ENCODE peak calls at places on chromosomes 11 and 22, in six cellular contexts. N, D, P, B, Z and O are unnamed samples. For H3K36me3, the result is how much of the 10 kb centered on the place peaks cover.

GRCh38 chr22:41831383-41831782 is 1.5 kb upstream of the SREBF2 start:
- DNase-seq in N (no peak), Z (no peak), B (no peak), D (no peak), P (no peak), O (no peak)

GRCh38 chr11:124863137-124863825 is 2.0 kb upstream of the ROBO3 start:
- DNase-seq in B (no peak), N (no peak), P (no peak), Z (no peak), D (peak), O (no peak)

GRCh38 chr22:41302016-41302767 is 867 bp downstream of the ZC3H7B start:
- DNase-seq in D (peak), B (no peak), N (no peak), P (no peak), Z (no peak), O (peak)

GRCh38 chr11:61021661-61022212 is 50.3 kb downstream of the CD6 start:
- DNase-seq in P (no peak), B (peak), N (peak), Z (no peak), D (no peak), O (peak)

GRCh38 chr11:121479839-121480238 is 27.1 kb upstream of the SORL1-AS1 start:
- DNase-seq in D (peak), P (no peak), Z (no peak), B (no peak), N (no peak), O (no peak)

GRCh38 chr11:88329563-88330250 is 7.8 kb downstream of the CTSC start:
- DNase-seq in Z (no peak), D (no peak), P (no peak), B (no peak), N (no peak), O (no peak)

GRCh38 chr11:23961503-23962338 is 535.1 kb upstream of the LUZP2 start:
- DNase-seq in N (no peak), B (no peak), P (no peak), D (no peak), Z (no peak), O (no peak)

GRCh38 chr11:111736621-111737055 is 29.6 kb downstream of the PPP2R1B start:
- DNase-seq in Z (no peak), N (no peak), P (no peak), D (no peak), B (no peak), O (no peak)

GRCh38 chr11:30583505-30584280 is 2.5 kb downstream of the MPPED2 start:
- DNase-seq in N (no peak), Z (no peak), D (peak), P (peak), B (no peak), O (no peak)

GRCh38 chr11:7851391-7851790 is 54.6 kb upstream of the OR5P2 start:
- DNase-seq in Z (no peak), D (no peak), B (no peak), P (no peak), N (no peak), O (no peak)

GRCh38 chr11:210122-210802 is 2.8 kb downstream of the RIC8A start:
- DNase-seq in D (no peak), B (no peak), P (no peak), Z (peak), N (peak), O (no peak)

GRCh38 chr11:115206365-115207022 is 297.7 kb downstream of the CADM1 start:
- DNase-seq in N (no peak), D (no peak), P (no peak), B (no peak), Z (no peak), O (no peak)

GRCh38 chr22:48438791-48439559 is 1388.7 kb downstream of the BRD1 start:
- DNase-seq in Z (no peak), D (no peak), P (peak), B (no peak), N (no peak), O (no peak)

GRCh38 chr11:87366346-87366745 is 328.6 kb downstream of the TMEM135 start:
- DNase-seq in B (no peak), P (no peak), D (no peak), Z (no peak), N (no peak), O (no peak)

GRCh38 chr11:10526974-10527918 is 13.7 kb downstream of the RNF141 start:
- DNase-seq in Z (peak), P (no peak), N (no peak), B (no peak), D (no peak), O (no peak)

GRCh38 chr11:44634401-44635281 is 69.2 kb downstream of the CD82 start:
- DNase-seq in Z (no peak), N (no peak), D (peak), B (no peak), P (peak), O (peak)

GRCh38 chr22:48250937-48251530 is 1488.6 kb downstream of the TBC1D22A start:
- DNase-seq in D (no peak), N (no peak), B (no peak), Z (no peak), P (no peak), O (no peak)

GRCh38 chr22:16932577-16932976 is 75.4 kb downstream of the GAB4 start:
- DNase-seq in N (no peak), B (no peak), P (no peak), Z (no peak), D (no peak), O (no peak)

GRCh38 chr11:844693-845644 is 2.3 kb downstream of the TSPAN4 start:
- DNase-seq in P (peak), N (peak), Z (no peak), D (peak), B (peak), O (no peak)

GRCh38 chr11:36478700-36479329 is 31.3 kb downstream of the TRAF6 start:
- DNase-seq in Z (peak), P (no peak), D (peak), B (no peak), N (no peak), O (no peak)

GRCh38 chr11:110374921-110375320 is 54.8 kb upstream of the FDX1 start:
- DNase-seq in Z (no peak), N (no peak), B (no peak), P (no peak), D (no peak), O (no peak)

GRCh38 chr11:1202154-1202775 is 20.6 kb upstream of the MUC5B start:
- DNase-seq in B (no peak), N (no peak), P (no peak), D (no peak), Z (no peak), O (peak)

GRCh38 chr11:6569706-6570105 is 33.7 kb downstream of the RRP8 start:
- DNase-seq in N (no peak), B (no peak), P (no peak), D (no peak), Z (no peak), O (no peak)

GRCh38 chr11:123166095-123166559 is 28.9 kb downstream of the CLMP start:
- DNase-seq in N (peak), D (peak), B (peak), Z (no peak), P (no peak), O (no peak)

GRCh38 chr11:122979815-122980656 is 1.6 kb downstream of the BSX start:
- DNase-seq in N (no peak), B (no peak), D (no peak), P (no peak), Z (no peak), O (no peak)

GRCh38 chr11:73538381-73538872 is 59.5 kb downstream of the FAM168A start:
- DNase-seq in B (peak), P (no peak), D (no peak), N (no peak), Z (no peak), O (peak)

GRCh38 chr11:117743121-117743815 is 53.7 kb downstream of the DSCAML1 start:
- DNase-seq in N (no peak), B (no peak), P (no peak), Z (no peak), D (no peak), O (no peak)

GRCh38 chr11:36306888-36307287 is 10.8 kb downstream of the PRR5L start:
- DNase-seq in Z (no peak), D (peak), P (no peak), B (no peak), N (no peak), O (no peak)

GRCh38 chr22:40176921-40177737 is 596 bp upstream of the TNRC6B start:
- DNase-seq in P (no peak), D (peak), B (peak), N (peak), Z (peak), O (peak)

GRCh38 chr11:110984147-110984546 is 261.4 kb upstream of the POU2AF2 start:
- DNase-seq in D (no peak), Z (peak), B (no peak), N (no peak), P (no peak), O (no peak)

GRCh38 chr11:19670030-19670761 is 42.4 kb upstream of the NAV2 start:
- DNase-seq in D (no peak), B (no peak), N (peak), Z (no peak), P (no peak), O (no peak)

GRCh38 chr22:39952347-39952746 is 7.8 kb upstream of the TMA7B start:
- DNase-seq in Z (no peak), D (no peak), P (no peak), B (no peak), N (no peak), O (no peak)

GRCh38 chr11:36596880-36597279 is 1.2 kb downstream of the RAG2 start:
- DNase-seq in D (no peak), B (no peak), P (no peak), N (no peak), Z (no peak), O (no peak)

GRCh38 chr11:103055174-103055890 is 36.6 kb downstream of the DCUN1D5 start:
- DNase-seq in P (no peak), D (peak), Z (no peak), N (no peak), B (no peak), O (no peak)
- TF ChIP-seq CTCF in P (peak), D (peak), Z (peak), N (peak), B (no peak), O (peak)

DNA sequence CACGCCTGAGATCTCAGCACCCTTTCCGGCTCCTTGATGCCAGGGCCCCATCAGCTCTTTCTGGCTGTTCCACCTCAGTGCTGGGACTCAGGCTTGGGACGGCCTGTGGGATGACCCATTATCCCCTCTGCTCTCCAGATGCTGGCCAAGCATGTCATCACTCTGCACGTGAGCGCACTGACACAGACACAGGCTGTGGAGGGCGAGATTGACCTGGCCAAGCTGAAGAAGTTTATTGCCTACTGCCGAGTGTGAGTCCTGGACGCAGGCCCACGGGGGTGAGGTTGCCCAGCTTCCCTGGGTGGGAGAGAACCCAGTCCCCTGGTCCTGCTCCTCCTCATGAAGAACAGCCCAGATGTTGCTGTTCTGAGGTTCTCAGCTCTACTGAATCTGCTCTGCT is 17.7 kb downstream of the MCM5 start:
- DNase-seq in D (no peak), N (no peak), P (no peak), B (no peak), Z (no peak), O (no peak)
- H3K36me3 ChIP-seq in D (under half), N (under half), P (under half), B (half or more), Z (under half), O (half or more)

DNA sequence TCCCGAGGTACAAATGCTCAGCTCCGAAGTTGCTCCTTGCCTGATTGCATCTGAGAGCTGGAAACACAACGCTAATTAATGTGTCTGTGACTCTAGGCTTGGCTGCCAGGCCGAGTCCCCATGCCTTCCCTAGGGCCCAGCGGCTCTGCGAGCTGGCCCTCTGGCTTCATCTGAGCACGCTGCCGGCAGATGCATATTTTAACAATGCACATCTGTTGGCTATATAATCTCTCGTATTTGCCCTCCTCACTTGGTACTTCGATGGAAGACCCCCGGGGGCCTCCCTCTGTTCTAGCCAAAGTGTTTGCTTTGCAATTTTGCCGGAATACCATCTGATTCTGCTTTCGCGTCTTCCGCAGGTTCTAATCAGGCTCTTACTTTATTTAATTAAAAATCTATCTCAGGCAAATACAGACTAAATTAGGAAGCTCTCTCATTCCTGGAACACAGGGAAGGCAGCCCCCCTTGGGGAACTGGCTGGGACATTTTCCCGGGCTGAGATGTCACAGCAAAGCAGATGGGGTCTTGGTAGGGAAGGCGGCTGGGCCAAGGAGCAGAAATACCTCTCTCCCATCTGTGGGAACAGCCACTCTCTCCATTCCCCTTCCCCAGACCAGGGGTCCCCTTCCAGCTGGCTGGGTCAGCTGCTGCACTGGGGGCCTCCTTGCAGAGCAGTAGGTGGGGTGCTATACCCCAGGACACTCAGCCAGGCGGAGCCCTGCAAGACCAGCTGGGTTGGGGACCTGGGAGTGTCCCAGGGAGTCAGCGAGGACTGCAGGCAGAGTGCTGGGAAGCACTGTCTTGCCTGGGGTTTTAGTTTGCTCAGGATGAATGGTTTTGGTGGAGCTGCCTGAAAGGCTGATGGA is 162.9 kb downstream of the ST3GAL4 start:
- DNase-seq in Z (no peak), D (no peak), P (no peak), N (no peak), B (no peak), O (no peak)
- TF ChIP-seq CTCF in Z (no peak), D (no peak), P (no peak), N (no peak), B (no peak), O (no peak)

GRCh38 chr22:45200862-45201511 is 37.3 kb downstream of the NUP50 start:
- DNase-seq in N (no peak), P (no peak), D (no peak), Z (no peak), B (no peak), O (no peak)
- H3K36me3 ChIP-seq in N (under half), P (under half), D (under half), Z (under half), B (under half), O (under half)

DNA sequence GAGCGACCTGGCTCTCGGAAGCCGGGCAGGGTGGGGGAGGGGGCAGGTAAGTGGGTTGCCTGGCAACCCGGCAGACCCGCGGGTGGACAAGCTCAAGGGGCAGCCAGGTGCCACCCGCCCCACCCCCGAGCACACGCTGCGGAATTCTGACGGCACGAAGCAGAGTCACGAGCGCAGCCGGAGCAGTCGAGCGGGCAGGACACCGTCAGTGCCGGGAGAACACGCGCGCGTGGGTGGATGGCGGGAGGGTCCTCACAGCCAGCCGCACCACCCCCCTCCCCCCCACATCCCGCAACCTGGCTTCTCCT is 133.2 kb upstream of the HSD17B12 start:
- DNase-seq in N (no peak), B (no peak), Z (no peak), P (no peak), D (no peak), O (no peak)
- TF ChIP-seq CTCF in N (no peak), B (no peak), Z (no peak), P (no peak), D (no peak), O (no peak)

GRCh38 chr22:38223289-38223960 is 21.6 kb downstream of the MAFF start:
- DNase-seq in N (no peak), D (no peak), P (no peak), Z (no peak), B (no peak), O (no peak)
- H3K36me3 ChIP-seq in N (under half), D (under half), P (under half), Z (under half), B (under half), O (under half)

GRCh38 chr22:29799217-29799680 is 32.1 kb downstream of the UQCR10 start:
- DNase-seq in D (no peak), P (peak), Z (peak), N (peak), B (no peak), O (no peak)
- TF ChIP-seq CTCF in D (no peak), P (no peak), Z (no peak), N (no peak), B (no peak), O (no peak)

GRCh38 chr11:18615628-18616392 is 16.2 kb downstream of the MISFA start:
- DNase-seq in D (no peak), B (no peak), P (no peak), Z (no peak), N (no peak), O (peak)

GRCh38 chr11:18614667-18615066 is 15.1 kb downstream of the MISFA start:
- DNase-seq in D (no peak), B (no peak), Z (no peak), N (no peak), P (no peak), O (no peak)

GRCh38 chr11:18608373-18608772 is 8.8 kb downstream of the MISFA start:
- DNase-seq in B (no peak), P (no peak), N (no peak), Z (no peak), D (peak), O (no peak)

GRCh38 chr11:18611196-18611595 is 11.6 kb downstream of the MISFA start:
- DNase-seq in P (no peak), N (no peak), Z (no peak), B (no peak), D (no peak), O (no peak)

DNA sequence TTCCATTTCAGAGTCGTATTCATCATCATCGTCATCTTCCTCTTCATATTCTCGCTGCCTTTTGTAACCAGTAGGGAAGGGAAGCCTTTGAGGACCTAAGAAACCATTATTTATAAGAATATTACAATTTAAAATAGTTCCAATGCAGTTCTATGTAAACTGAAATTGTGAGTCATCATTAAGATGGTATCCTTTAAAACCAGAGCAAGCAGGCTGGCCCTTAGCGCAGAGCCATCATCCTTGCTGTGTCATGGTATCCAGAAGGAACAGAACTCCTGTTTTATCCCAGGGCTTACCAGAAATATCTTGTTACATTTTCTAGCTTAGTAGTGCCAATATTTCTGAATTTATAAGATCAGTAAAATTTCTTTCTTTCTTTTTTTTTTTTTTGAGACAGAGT is 12.8 kb downstream of the MISFA start:
- DNase-seq in N (no peak), P (no peak), B (no peak), D (no peak), Z (no peak), O (no peak)
- H3K36me3 ChIP-seq in N (under half), P (under half), B (half or more), D (half or more), Z (under half), O (under half)

GRCh38 chr11:63829823-63830489 is 9.0 kb upstream of the MARK2 start:
- DNase-seq in N (no peak), B (no peak), D (peak), Z (no peak), P (no peak), O (no peak)
- TF ChIP-seq CTCF in N (no peak), B (peak), D (peak), Z (peak), P (peak), O (peak)